ENCODE peak calls at places on chromosomes 13 and 19, in eight cellular contexts. B is neuronal stem cell; C is retinal pigment epithelial cell; W is activated CD4-positive, alpha-beta memory T cell treated with anti-CD3 and anti-CD28 coated beads, Interleukin-2, amount 10 ng/mL, durations not matched to agents 7 days and 5 days; A is CD8-positive, alpha-beta T cell; R is activated T-helper 2 cell treated with anti-CD3 and anti-CD28 coated beads, Interferon-gamma antibody, Interleukin-2, Interleukin-4, amounts not matched to agents 10 μg/mL and 5 μg/mL and 100 μg/mL, durations not matched to agents 14 hours and 24 hours and 36 hours; T is activated naive CD4-positive, alpha-beta T cell treated with anti-CD3 and anti-CD28 coated beads for 36 hours; U is posterior cingulate gyrus. Y is an unnamed sample.

GRCh38 chr13:99559560-99559959 is 58.3 kb downstream of the TM9SF2 start:
- DNase-seq in B (no peak), C (no peak), W (no peak), A (no peak), R (no peak), T (no peak), U (no peak), Y (no peak)

GRCh38 chr13:65638572-65639168 is 1591.5 kb downstream of the PCDH9 start:
- DNase-seq in B (peak; percentile 6), C (no peak), W (no peak), A (no peak), R (no peak), T (no peak), U (no peak), Y (no peak)

GRCh38 chr19:58317481-58318072 is 9.2 kb upstream of the ZSCAN22 start:
- DNase-seq in B (peak; percentile 48), C (no peak), W (no peak), A (no peak), R (no peak), T (peak; percentile 30), U (no peak), Y (no peak)

GRCh38 chr19:13149628-13150186 is 468 bp downstream of the STX10 start:
- DNase-seq in B (peak; percentile 27), C (no peak), W (peak; percentile 52), A (no peak), R (no peak), T (peak; percentile 45), U (no peak), Y (no peak)

GRCh38 chr13:23460309-23460708 is 26.8 kb upstream of the SACS start:
- DNase-seq in B (no peak), C (no peak), W (no peak), A (no peak), R (no peak), T (no peak), U (no peak), Y (peak; percentile 49)

GRCh38 chr13:76808927-76809326 is 77.3 kb downstream of the KCTD12 start:
- DNase-seq in B (no peak), C (no peak), W (no peak), A (no peak), R (no peak), T (no peak), U (no peak), Y (no peak)

GRCh38 chr19:5990289-5990797 is 12.4 kb upstream of the RANBP3 start:
- DNase-seq in B (no peak), C (no peak), W (no peak), A (no peak), R (no peak), T (no peak), U (no peak), Y (no peak)

GRCh38 chr19:947090-947706 is 21.4 kb downstream of the ARID3A start:
- DNase-seq in B (no peak), C (no peak), W (no peak), A (no peak), R (no peak), T (no peak), U (no peak), Y (peak; percentile 67)

GRCh38 chr13:88217372-88217771 is 546.2 kb downstream of the SLITRK5 start:
- DNase-seq in B (no peak), C (no peak), W (no peak), A (no peak), R (no peak), T (no peak), U (no peak), Y (no peak)

GRCh38 chr19:11288349-11288748 is 7.6 kb upstream of the TSPAN16 start:
- DNase-seq in B (no peak), C (no peak), W (no peak), A (no peak), R (no peak), T (no peak), U (no peak), Y (peak; percentile 34)

GRCh38 chr19:49425922-49426592 is 869 bp downstream of the GFY start:
- DNase-seq in B (no peak), C (no peak), W (peak; percentile 40), A (no peak), R (no peak), T (peak; percentile 40), U (no peak), Y (peak; percentile 38)

GRCh38 chr19:49327878-49328544 is 3.0 kb upstream of the SLC6A16 start:
- DNase-seq in B (no peak), C (no peak), W (peak; percentile 60), A (peak; percentile 25), R (peak; percentile 30), T (peak; percentile 77), U (no peak), Y (peak; percentile 63)

GRCh38 chr13:51520524-51520923 is 63.7 kb upstream of the WDFY2 start:
- DNase-seq in B (no peak), C (no peak), W (no peak), A (no peak), R (no peak), T (no peak), U (peak; percentile 43), Y (no peak)

GRCh38 chr13:44044544-44045178 is 165.0 kb downstream of the LACC1 start:
- DNase-seq in B (no peak), C (no peak), W (no peak), A (no peak), R (no peak), T (no peak), U (no peak), Y (no peak)

GRCh38 chr19:947707-948533 is 22.1 kb downstream of the ARID3A start:
- DNase-seq in B (no peak), C (no peak), W (no peak), A (no peak), R (no peak), T (no peak), U (peak; percentile 28), Y (peak; percentile 94)

GRCh38 chr13:46546084-46546786 is 6.7 kb upstream of the LRCH1 start:
- DNase-seq in B (no peak), C (no peak), W (no peak), A (no peak), R (no peak), T (no peak), U (no peak), Y (no peak)

GRCh38 chr13:50229935-50230334 is 214.7 kb downstream of the KCNRG start:
- DNase-seq in B (no peak), C (no peak), W (no peak), A (no peak), R (no peak), T (no peak), U (no peak), Y (no peak)

GRCh38 chr19:4124638-4125037 is 716 bp upstream of the MAP2K2 start:
- DNase-seq in B (no peak), C (no peak), W (no peak), A (no peak), R (no peak), T (no peak), U (no peak), Y (no peak)

GRCh38 chr13:74084375-74084902 is 49.8 kb downstream of the KLF12 start:
- DNase-seq in B (no peak), C (no peak), W (no peak), A (no peak), R (no peak), T (no peak), U (no peak), Y (no peak)

GRCh38 chr13:110309661-110310524 is 2.8 kb downstream of the COL4A2 start:
- DNase-seq in B (no peak), C (no peak), W (no peak), A (no peak), R (no peak), T (no peak), U (no peak), Y (no peak)

GRCh38 chr19:40553885-40554857 is 22.5 kb upstream of the SHKBP1 start:
- DNase-seq in B (no peak), C (no peak), W (no peak), A (no peak), R (no peak), T (no peak), U (no peak), Y (no peak)

GRCh38 chr19:18896421-18896841 is 473 bp upstream of the CERS1 start:
- DNase-seq in B (no peak), C (peak; percentile 28), W (no peak), A (no peak), R (no peak), T (no peak), U (peak; percentile 56), Y (no peak)

GRCh38 chr13:75617230-75617629 is 18.9 kb upstream of the LMO7 start:
- DNase-seq in B (no peak), C (no peak), W (no peak), A (no peak), R (no peak), T (no peak), U (no peak), Y (no peak)

GRCh38 chr13:102033719-102034446 is 368.0 kb downstream of the FGF14 start:
- DNase-seq in B (peak; percentile 14), C (no peak), W (no peak), A (no peak), R (no peak), T (no peak), U (no peak), Y (no peak)

GRCh38 chr13:47330031-47330430 is 433.2 kb upstream of the HTR2A start:
- DNase-seq in B (no peak), C (no peak), W (no peak), A (no peak), R (no peak), T (no peak), U (no peak), Y (no peak)

GRCh38 chr13:41691276-41691675 is 233.9 kb downstream of the RGCC start:
- DNase-seq in B (no peak), C (no peak), W (no peak), A (no peak), R (no peak), T (no peak), U (no peak), Y (no peak)

GRCh38 chr13:52048516-52048915 is 24.0 kb downstream of the UTP14C start:
- DNase-seq in B (no peak), C (no peak), W (no peak), A (no peak), R (no peak), T (no peak), U (no peak), Y (no peak)

GRCh38 chr19:47379398-47379938 is 30.4 kb downstream of the DHX34 start:
- DNase-seq in B (no peak), C (no peak), W (no peak), A (no peak), R (no peak), T (no peak), U (peak; percentile 75), Y (no peak)

GRCh38 chr13:23020246-23020843 is 160.4 kb upstream of the SGCG start:
- DNase-seq in B (peak; percentile 64), C (peak; percentile 35), W (peak; percentile 34), A (peak; percentile 3), R (no peak), T (peak; percentile 48), U (peak; percentile 25), Y (peak; percentile 48)